ENCODE peak calls at places on chromosomes 13 and 19, in ten cellular contexts. K is trophoblast cell, M is astrocyte, L is endothelial cell of umbilical vein, E is H1, J is mammary epithelial cell, C is IMR-90, Z is neural progenitor cell, S is HCT116, B is GM23248. Y is an unnamed sample.

GRCh38 chr19:28239270-28239669 is 973.7 kb downstream of the UQCRFS1 start:
- DNase-seq in K (no peak), M (no peak), L (no peak), E (peak; percentile 78), J (no peak), C (no peak), Z (peak; percentile 69), S (no peak), B (peak; percentile 19), Y (no peak)

GRCh38 chr19:23776507-23777205 is 18.0 kb upstream of the ZNF681 start:
- DNase-seq in K (peak; percentile 70), M (no peak), L (no peak), E (no peak), J (no peak), C (no peak), Z (no peak), S (no peak), B (no peak), Y (no peak)

GRCh38 chr19:14383898-14384669 is 2.8 kb downstream of the ADGRE5 start:
- DNase-seq in K (peak; percentile 38), M (peak; percentile 36), L (no peak), E (no peak), J (peak; percentile 44), C (peak; percentile 55), Z (no peak), S (no peak), B (peak; percentile 88), Y (peak; percentile 49)

GRCh38 chr13:30107536-30108136 is 199.7 kb downstream of the KATNAL1 start:
- DNase-seq in K (peak; percentile 99), M (no peak), L (no peak), E (no peak), J (peak; percentile 79), C (peak; percentile 84), Z (no peak), S (no peak), B (peak; percentile 83), Y (no peak)

GRCh38 chr13:46389985-46390384 is 2.9 kb upstream of the RUBCNL start:
- DNase-seq in K (no peak), M (no peak), L (no peak), E (no peak), J (peak; percentile 71), C (no peak), Z (peak; percentile 60), S (no peak), B (no peak), Y (peak; percentile 17)

GRCh38 chr19:11410682-11411081 is 8.4 kb downstream of the RGL3 start:
- DNase-seq in K (peak; percentile 60), M (peak; percentile 22), L (no peak), E (no peak), J (peak; percentile 36), C (peak; percentile 37), Z (no peak), S (no peak), B (peak; percentile 46), Y (no peak)

GRCh38 chr13:98239156-98240076 is 62.3 kb upstream of the RNF113B start:
- DNase-seq in K (no peak), M (no peak), L (no peak), E (peak; percentile 56), J (no peak), C (no peak), Z (no peak), S (no peak), B (no peak), Y (no peak)

GRCh38 chr13:102721800-102722231 is 27.0 kb upstream of the METTL21C start:
- DNase-seq in K (no peak), M (peak; percentile 13), L (no peak), E (no peak), J (no peak), C (no peak), Z (no peak), S (no peak), B (peak; percentile 69), Y (peak; percentile 8)

GRCh38 chr13:43348397-43348796 is 325.0 kb downstream of the DNAJC15 start:
- DNase-seq in K (peak; percentile 53), M (peak; percentile 73), L (peak; percentile 62), E (no peak), J (peak; percentile 74), C (peak; percentile 62), Z (no peak), S (no peak), B (peak; percentile 16), Y (no peak)

GRCh38 chr13:27796544-27797227 is 4.4 kb downstream of the GSX1 start:
- DNase-seq in K (no peak), M (no peak), L (no peak), E (no peak), J (no peak), C (no peak), Z (no peak), S (no peak), B (no peak), Y (no peak)

GRCh38 chr19:10390652-10391286 is 10.4 kb upstream of the TYK2 start:
- DNase-seq in K (peak; percentile 87), M (peak; percentile 36), L (peak; percentile 51), E (peak; percentile 88), J (peak; percentile 38), C (peak; percentile 71), Z (peak; percentile 81), S (peak; percentile 76), B (peak; percentile 70), Y (peak; percentile 61)

GRCh38 chr19:51181913-51182419 is 39.9 kb downstream of the SIGLEC7 start:
- DNase-seq in K (no peak), M (no peak), L (no peak), E (no peak), J (no peak), C (no peak), Z (peak; percentile 53), S (no peak), B (no peak), Y (no peak)

GRCh38 chr13:58318495-58319167 is 687.1 kb downstream of the PCDH17 start:
- DNase-seq in K (no peak), M (no peak), L (no peak), E (no peak), J (no peak), C (no peak), Z (no peak), S (no peak), B (no peak), Y (no peak)

GRCh38 chr19:15264061-15264932 is 32.0 kb upstream of the EPHX3 start:
- DNase-seq in K (peak; percentile 88), M (no peak), L (peak; percentile 51), E (peak; percentile 93), J (peak; percentile 35), C (peak; percentile 65), Z (peak; percentile 90), S (peak; percentile 45), B (peak; percentile 78), Y (peak; percentile 79)

DNA sequence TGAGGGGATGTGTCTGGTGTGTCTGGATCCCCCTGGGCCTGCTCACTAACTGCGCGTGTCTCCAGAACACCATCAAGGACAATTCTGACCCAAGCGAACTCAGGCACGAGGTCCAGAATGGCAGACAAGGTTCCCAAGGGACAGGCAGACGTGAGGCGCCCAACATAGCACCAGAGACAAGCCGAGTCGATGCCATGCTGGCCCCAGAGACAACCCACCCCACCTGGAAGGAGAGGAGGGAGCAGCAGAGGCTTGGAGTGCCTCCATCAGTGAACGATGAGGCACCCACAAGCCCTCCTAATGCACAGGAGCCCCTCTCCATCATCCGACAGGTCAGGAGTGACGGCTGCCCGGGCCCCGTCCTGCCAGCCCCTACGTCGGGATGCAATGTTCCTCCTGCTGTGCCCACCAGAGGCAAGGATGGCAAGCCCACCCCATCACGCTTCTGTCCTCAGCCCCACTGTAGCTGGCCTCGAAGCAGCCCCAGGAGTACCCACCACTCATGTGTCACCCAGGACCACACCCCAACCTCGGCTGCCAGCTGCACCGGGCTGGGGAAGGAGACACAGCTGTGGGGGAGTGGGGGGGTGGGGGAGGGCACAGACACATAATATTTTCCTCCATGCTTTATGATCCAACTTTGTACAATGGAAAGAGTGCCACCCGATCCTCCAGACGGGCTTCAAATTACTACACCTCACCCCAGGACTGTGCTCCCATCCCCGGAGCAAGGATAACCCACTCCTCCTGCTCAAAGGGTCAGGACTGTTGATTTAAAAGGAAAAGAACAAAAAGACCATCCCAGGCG is 11.8 kb downstream of the AP3D1 start:
- DNase-seq in K (no peak), M (no peak), L (no peak), E (no peak), J (no peak), C (no peak), Z (no peak), S (no peak), B (no peak), Y (no peak)
- H3K4me2 ChIP-seq in K (no peak overlapping the region), M (no peak overlapping the region), L (no peak overlapping the region), E (no peak overlapping the region), J (no peak overlapping the region), C (no peak overlapping the region), Z (no peak overlapping the region), S (no peak overlapping the region), B (no peak overlapping the region), Y (no peak overlapping the region)

GRCh38 chr13:110663044-110663443 is 42.9 kb downstream of the CARS2 start:
- DNase-seq in K (no peak), M (no peak), L (no peak), E (no peak), J (no peak), C (no peak), Z (no peak), S (no peak), B (no peak), Y (no peak)
- H3K36me3 ChIP-seq in K (peaks cover 45% of the 10 kb centered on the region), M (peaks cover 35% of the 10 kb centered on the region), L (peaks cover 20% of the 10 kb centered on the region), E (peaks cover 49% of the 10 kb centered on the region), J (peaks cover 19% of the 10 kb centered on the region), C (peaks cover 57% of the 10 kb centered on the region), Z (peaks cover 29% of the 10 kb centered on the region), S (peaks cover 19% of the 10 kb centered on the region), B (peaks cover 50% of the 10 kb centered on the region), Y (peaks cover 20% of the 10 kb centered on the region)

GRCh38 chr19:48866692-48867091 is 1.7 kb downstream of the PLEKHA4 start:
- DNase-seq in K (no peak), M (no peak), L (no peak), E (no peak), J (no peak), C (no peak), Z (no peak), S (no peak), B (peak; percentile 50), Y (no peak)
- H3K9ac ChIP-seq in K (no peak overlapping the region), M (peak overlapping the region; percentile 2), L (no peak overlapping the region), E (no peak overlapping the region), J (no peak overlapping the region), C (peak overlapping the region; percentile 10), Z (no peak overlapping the region), S (no peak overlapping the region), B (peak overlapping the region; percentile 82), Y (no peak overlapping the region)

DNA sequence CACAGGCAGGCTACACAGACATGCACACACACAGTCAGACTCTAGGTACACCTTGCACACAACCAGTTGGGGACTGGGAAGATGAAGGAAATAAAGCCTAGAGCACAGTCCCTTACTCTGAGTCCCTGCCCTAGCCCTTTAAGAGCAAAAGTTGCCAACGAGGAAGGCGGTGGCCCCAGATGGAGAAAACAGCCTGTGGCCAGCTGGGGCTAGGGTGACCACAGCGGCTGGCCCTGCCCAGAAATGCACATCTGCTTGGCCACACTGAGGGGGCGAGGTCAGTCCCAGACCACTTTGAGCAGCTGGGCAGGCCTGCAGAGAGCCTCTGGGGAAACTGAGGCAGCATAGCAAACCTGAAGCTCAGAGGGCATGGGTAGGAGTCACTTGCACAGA is 52.3 kb downstream of the PTPRS start:
- DNase-seq in K (no peak), M (no peak), L (no peak), E (no peak), J (no peak), C (no peak), Z (no peak), S (no peak), B (peak; percentile 21), Y (no peak)
- H3K4me2 ChIP-seq in K (no peak overlapping the region), M (no peak overlapping the region), L (no peak overlapping the region), E (no peak overlapping the region), J (no peak overlapping the region), C (no peak overlapping the region), Z (no peak overlapping the region), S (no peak overlapping the region), B (no peak overlapping the region), Y (no peak overlapping the region)